ENCODE peak calls at places on chromosomes 2 and 18, in ten cellular contexts. A, C, U, B, S, I, Z, P, W and D are unnamed samples.

GRCh38 chr2:174644406-174644805 is 46.8 kb upstream of the WIPF1 start:
- DNase-seq in S (no peak), A (no peak), Z (no peak), I (no peak), B (no peak), W (no peak), P (no peak), C (no peak), U (no peak), D (no peak)

GRCh38 chr2:221018262-221018661 is 553.8 kb downstream of the EPHA4 start:
- DNase-seq in C (peak; percentile 16), S (no peak), W (no peak), B (no peak), U (no peak), P (no peak), I (no peak), A (no peak), Z (no peak), D (no peak)

GRCh38 chr2:46187112-46187618 is 110.0 kb upstream of the EPAS1 start:
- DNase-seq in P (peak; percentile 74), U (no peak), A (peak; percentile 88), C (no peak), S (no peak), W (peak; percentile 19), B (peak; percentile 78), I (peak; percentile 33), Z (peak; percentile 48), D (peak; percentile 81)

GRCh38 chr2:163198007-163198406 is 359.4 kb upstream of the KCNH7 start:
- DNase-seq in U (no peak), Z (no peak), W (no peak), S (no peak), A (no peak), I (no peak), B (no peak), C (peak; percentile 34), P (no peak), D (no peak)

GRCh38 chr2:198710562-198710961 is 747.2 kb downstream of the SATB2 start:
- DNase-seq in I (no peak), U (no peak), S (no peak), B (no peak), W (no peak), A (no peak), Z (no peak), P (no peak), C (no peak), D (no peak)

GRCh38 chr2:68287580-68288441 is 31.9 kb downstream of the CNRIP1 start:
- DNase-seq in W (peak; percentile 49), P (peak; percentile 55), A (peak; percentile 79), B (peak; percentile 77), U (no peak), C (peak; percentile 5), S (no peak), I (no peak), Z (peak; percentile 60), D (no peak)

GRCh38 chr2:20151116-20151571 is 73.8 kb downstream of the SDC1 start:
- DNase-seq in I (no peak), A (no peak), Z (no peak), S (no peak), B (no peak), W (no peak), P (peak; percentile 17), U (no peak), C (no peak), D (peak; percentile 50)

GRCh38 chr2:235543126-235543750 is 49.4 kb downstream of the AGAP1 start:
- DNase-seq in I (no peak), S (no peak), C (peak; percentile 36), U (peak; percentile 52), Z (no peak), B (no peak), P (no peak), A (no peak), W (no peak), D (no peak)

GRCh38 chr2:40130251-40130994 is 321.5 kb downstream of the SLC8A1 start:
- DNase-seq in Z (no peak), W (no peak), U (no peak), P (peak; percentile 61), A (peak; percentile 49), S (no peak), I (no peak), B (peak; percentile 54), C (peak; percentile 8), D (no peak)

GRCh38 chr2:166137331-166137730 is 9.5 kb upstream of the SCN1A start:
- DNase-seq in I (no peak), W (no peak), P (no peak), U (no peak), C (no peak), S (no peak), B (no peak), A (no peak), Z (no peak), D (no peak)

GRCh38 chr2:29797916-29798315 is 123.5 kb downstream of the ALK start:
- DNase-seq in P (no peak), C (no peak), W (no peak), I (no peak), A (no peak), S (no peak), U (no peak), B (no peak), Z (no peak), D (no peak)

GRCh38 chr2:120684691-120685402 is 50.8 kb upstream of the GLI2 start:
- DNase-seq in I (no peak), U (peak; percentile 39), A (peak; percentile 68), B (peak; percentile 51), C (no peak), W (no peak), Z (no peak), P (peak; percentile 44), S (no peak), D (no peak)

GRCh38 chr18:70423988-70424387 is 135.1 kb downstream of the SOCS6 start:
- DNase-seq in W (no peak), A (peak; percentile 62), U (no peak), I (peak; percentile 35), B (peak; percentile 49), P (no peak), C (peak; percentile 57), S (no peak), Z (no peak), D (no peak)

GRCh38 chr2:3172265-3172935 is 205.2 kb downstream of the EIPR1 start:
- DNase-seq in Z (no peak), B (no peak), A (no peak), W (no peak), P (no peak), C (no peak), S (no peak), I (no peak), U (peak; percentile 41), D (no peak)

GRCh38 chr2:46216213-46216612 is 81.0 kb upstream of the EPAS1 start:
- DNase-seq in U (no peak), A (peak; percentile 81), P (peak; percentile 38), B (no peak), Z (no peak), S (no peak), C (no peak), I (no peak), W (no peak), D (no peak)

GRCh38 chr2:105912081-105912480 is 167.4 kb downstream of the NCK2 start:
- DNase-seq in W (no peak), I (peak; percentile 16), U (no peak), B (peak; percentile 39), P (peak; percentile 26), A (no peak), C (no peak), Z (no peak), S (no peak), D (no peak)

GRCh38 chr2:126444511-126444910 is 211.4 kb upstream of the GYPC start:
- DNase-seq in Z (no peak), I (no peak), B (no peak), U (no peak), A (no peak), W (no peak), C (no peak), S (no peak), P (no peak), D (no peak)